ENCODE peak calls at places on chromosome 17, in four cellular contexts. D, M, K and B are unnamed samples.

GRCh38 chr17:4711671-4712111 is 1.3 kb downstream of the ARRB2 start:
- DNase-seq in D (no peak), K (no peak), M (no peak), B (no peak)

GRCh38 chr17:19021622-19022083 is 17.1 kb upstream of the FAM83G start:
- DNase-seq in D (no peak), K (no peak), M (peak), B (peak)

GRCh38 chr17:6435968-6436367 is 1.0 kb upstream of the AIPL1 start:
- DNase-seq in M (peak), D (peak), K (peak), B (peak)

GRCh38 chr17:42571435-42572225 is 4.7 kb downstream of the MLX start:
- DNase-seq in M (no peak), D (no peak), K (no peak), B (no peak)

GRCh38 chr17:8117980-8118768 is at the start of gene ALOXE3:
- DNase-seq in M (peak), D (peak), K (peak), B (peak)

GRCh38 chr17:44007346-44008204 is 3.2 kb downstream of the NAGS start:
- DNase-seq in D (no peak), M (no peak), K (no peak), B (no peak)

GRCh38 chr17:78595135-78595810 is 18.1 kb upstream of the DNAH17 start:
- DNase-seq in D (no peak), K (no peak), M (no peak), B (no peak)

GRCh38 chr17:82104797-82105416 is 6.9 kb upstream of the FASN start:
- DNase-seq in D (no peak), K (no peak), M (no peak), B (no peak)

GRCh38 chr17:83192161-83192788 is 112.9 kb downstream of the METRNL start:
- DNase-seq in D (no peak), M (no peak), K (no peak), B (peak)

GRCh38 chr17:13694934-13695333 is 93.2 kb upstream of the HS3ST3A1 start:
- DNase-seq in M (no peak), D (no peak), K (no peak), B (no peak)

DNA sequence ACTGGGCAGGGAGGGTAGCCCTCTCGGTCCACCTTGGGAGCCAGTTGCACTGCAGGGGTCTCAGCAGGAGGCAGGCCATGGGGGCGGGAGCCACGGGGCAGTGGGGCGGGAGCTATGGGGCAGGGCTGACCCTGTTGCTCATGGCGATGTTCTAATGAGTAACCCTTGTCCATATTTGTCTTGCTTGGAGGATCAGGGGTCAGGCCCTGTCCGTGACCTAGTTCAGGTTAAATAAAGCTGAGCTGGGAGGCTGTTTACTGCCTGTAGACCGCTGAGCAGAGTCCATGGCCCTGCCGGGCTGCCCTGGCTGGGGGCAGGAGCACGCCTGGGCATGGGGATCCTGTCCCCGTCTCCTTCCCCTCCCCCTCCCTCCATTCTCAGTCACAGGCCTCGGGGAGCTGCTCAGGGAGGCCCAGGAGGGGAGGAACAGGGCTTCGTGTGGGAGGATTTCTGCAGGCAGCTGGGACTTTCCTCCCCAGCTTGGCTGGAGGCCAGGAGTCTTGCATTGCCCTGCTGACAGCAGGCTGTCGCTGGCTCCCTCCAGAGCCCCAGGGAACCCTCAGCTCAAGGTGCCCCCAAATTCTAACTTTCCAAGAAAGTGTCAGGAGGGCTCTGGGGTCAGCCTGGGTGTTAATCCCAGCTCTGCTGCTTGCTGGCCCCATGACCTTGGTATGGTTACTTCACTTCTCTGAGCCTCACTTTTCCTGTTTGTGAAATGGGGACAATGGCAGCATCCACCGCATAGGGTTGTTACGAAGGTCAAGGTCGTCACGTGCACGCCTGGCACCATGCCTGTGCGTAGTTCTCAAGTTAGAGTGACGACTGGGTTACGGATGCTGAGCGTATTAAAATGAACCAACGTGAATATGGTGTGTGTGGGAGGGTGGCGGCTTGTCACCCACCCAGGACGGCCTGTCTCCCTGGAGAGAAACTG is 6.1 kb upstream of the SERPINF2 start:
- DNase-seq in D (peak), K (peak), M (peak), B (no peak)
- TF ChIP-seq NR3C1 in D (no peak), K (no peak), M (no peak), B (no peak)

DNA sequence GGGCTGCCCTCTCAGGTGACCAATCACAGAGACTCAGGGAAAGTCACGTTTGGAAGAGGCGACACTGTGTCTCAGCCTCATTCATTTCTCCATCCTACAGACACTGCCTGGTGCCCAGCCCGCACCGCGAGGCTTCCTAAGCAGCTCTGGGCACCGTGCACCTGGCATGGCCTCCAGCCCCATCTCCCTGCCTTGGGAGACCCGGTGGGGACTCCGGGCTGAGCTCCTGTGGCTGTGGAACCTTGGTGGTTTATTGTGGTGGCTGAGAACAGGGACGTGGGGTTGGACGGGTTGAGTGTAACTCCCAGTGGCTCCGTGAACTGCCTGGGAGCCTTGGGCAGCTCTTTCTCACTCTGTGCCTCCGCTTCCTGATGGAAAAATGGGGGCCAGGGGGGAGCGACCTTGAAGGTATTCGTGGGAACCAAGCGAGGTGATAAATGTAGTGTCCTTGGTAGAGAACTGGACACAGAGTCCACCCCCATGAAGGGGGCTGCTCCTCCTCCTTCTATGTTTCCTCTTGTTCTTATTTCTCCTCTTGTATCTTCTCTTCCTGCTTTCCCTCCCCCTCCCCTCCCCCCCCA is 215.4 kb downstream of the SEC14L1 start:
- DNase-seq in M (peak), D (peak), K (no peak), B (no peak)
- TF ChIP-seq NR3C1 in M (no peak), D (no peak), K (no peak), B (no peak)

DNA sequence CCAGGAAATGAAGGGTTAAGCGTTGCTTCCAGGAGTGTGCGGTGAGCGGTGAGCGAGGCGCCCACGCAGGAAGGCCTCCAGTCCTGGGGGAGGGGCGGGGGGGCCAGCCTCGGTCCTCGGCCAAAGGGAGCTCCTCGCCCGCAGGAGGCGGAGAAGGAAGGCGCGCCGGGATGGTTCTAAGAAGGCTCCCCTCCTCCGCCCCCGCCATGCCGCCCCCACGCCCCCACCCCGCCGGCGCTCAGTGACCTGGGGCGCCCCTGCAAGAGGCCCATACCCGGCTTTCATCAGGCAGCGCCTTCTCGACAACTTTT is 2.2 kb downstream of the RBFOX3 start:
- DNase-seq in K (no peak), M (peak), D (no peak), B (no peak)
- TF ChIP-seq NR3C1 in K (no peak), M (no peak), D (no peak), B (no peak)

GRCh38 chr17:80049986-80050385 is 13.5 kb downstream of the CCDC40 start:
- DNase-seq in M (no peak), K (no peak), D (no peak), B (no peak)

GRCh38 chr17:80050706-80051105 is 14.3 kb downstream of the CCDC40 start:
- DNase-seq in D (no peak), M (no peak), K (no peak), B (no peak)

GRCh38 chr17:80055597-80055996 is 19.2 kb downstream of the CCDC40 start:
- DNase-seq in D (no peak), K (no peak), M (no peak), B (no peak)

GRCh38 chr17:80053102-80053501 is 16.7 kb downstream of the CCDC40 start:
- DNase-seq in M (no peak), D (no peak), K (no peak), B (no peak)

GRCh38 chr17:80051681-80052080 is 15.2 kb downstream of the CCDC40 start:
- DNase-seq in D (no peak), M (no peak), K (no peak), B (no peak)
- TF ChIP-seq NR3C1 in D (no peak), M (no peak), K (no peak), B (no peak)